ENCODE peak calls at places on chromosomes 16 and 17, in four cellular contexts. W is fibroblast of lung; B is CD8-positive, alpha-beta memory T cell; X is cardiac muscle cell. T is an unnamed sample. For H3K27me3 and H3K4me1, the result is how much of the 10 kb centered on the place peaks cover.

GRCh38 chr17:66661411-66661843 is 173.5 kb upstream of the CACNG5 start:
- DNase-seq in W (peak), X (peak), B (no peak), T (no peak)

GRCh38 chr16:12215302-12216105 is 239.0 kb downstream of the SNX29 start:
- DNase-seq in W (no peak), B (no peak), X (no peak), T (no peak)

GRCh38 chr17:60641810-60642220 is 35.8 kb upstream of the BCAS3 start:
- DNase-seq in B (peak), X (peak), W (peak), T (peak)

GRCh38 chr17:77736721-77737120 is 221.8 kb upstream of the TNRC6C start:
- DNase-seq in X (no peak), B (no peak), W (no peak), T (no peak)

GRCh38 chr17:29570521-29570920 is 2.0 kb downstream of the TP53I13 start:
- DNase-seq in W (no peak), B (peak), X (no peak), T (no peak)

GRCh38 chr16:31477220-31478216 is 5.4 kb upstream of the SLC5A2 start:
- DNase-seq in X (no peak), W (no peak), B (peak), T (peak)

GRCh38 chr17:31802502-31802901 is 56.5 kb downstream of the COPRS start:
- DNase-seq in X (no peak), W (no peak), B (no peak), T (no peak)

GRCh38 chr17:76995352-76996105 is 127.3 kb downstream of the MGAT5B start:
- DNase-seq in W (no peak), B (no peak), X (no peak), T (no peak)

GRCh38 chr16:57070986-57071540 is 21.3 kb upstream of the CPNE2 start:
- DNase-seq in B (no peak), W (no peak), X (no peak), T (no peak)

GRCh38 chr17:6671431-6671830 is 19.9 kb downstream of the C17orf100 start:
- DNase-seq in X (no peak), B (no peak), W (no peak), T (no peak)
- H3K27me3 ChIP-seq in X (under half), B (under half), W (under half), T (under half)

GRCh38 chr17:16484445-16485169 is 7.4 kb downstream of the LRRC75A start:
- DNase-seq in B (no peak), W (no peak), X (no peak), T (no peak)
- H3K4me1 ChIP-seq in B (under half), W (under half), X (half or more), T (under half)

GRCh38 chr16:3149193-3149530 is 14.3 kb downstream of the ZNF213 start:
- DNase-seq in W (no peak), X (no peak), B (no peak), T (no peak)

GRCh38 chr16:3149630-3150345 is 15.0 kb downstream of the ZNF213 start:
- DNase-seq in W (peak), B (peak), X (peak), T (peak)

GRCh38 chr16:3152273-3153076 is 17.6 kb downstream of the ZNF213 start:
- DNase-seq in X (peak), W (peak), B (peak), T (peak)

GRCh38 chr16:3152022-3152272 is 17.1 kb downstream of the ZNF213 start:
- DNase-seq in X (no peak), W (no peak), B (peak), T (no peak)

GRCh38 chr16:3150346-3151218 is 15.8 kb downstream of the ZNF213 start:
- DNase-seq in W (peak), B (peak), X (peak), T (peak)
- H3K27ac ChIP-seq in W (peak), B (peak), X (peak), T (peak)

GRCh38 chr16:1917665-1918111 is 527 bp downstream of the HS3ST6 start:
- DNase-seq in B (no peak), W (no peak), X (no peak), T (no peak)

GRCh38 chr16:1917056-1917664 is 1.1 kb downstream of the HS3ST6 start:
- DNase-seq in B (no peak), W (no peak), X (no peak), T (no peak)

GRCh38 chr16:1914759-1915387 is 3.3 kb downstream of the HS3ST6 start:
- DNase-seq in X (no peak), B (no peak), W (no peak), T (no peak)

GRCh38 chr16:1916654-1916990 is 1.6 kb downstream of the HS3ST6 start:
- DNase-seq in W (no peak), B (no peak), X (no peak), T (no peak)

DNA sequence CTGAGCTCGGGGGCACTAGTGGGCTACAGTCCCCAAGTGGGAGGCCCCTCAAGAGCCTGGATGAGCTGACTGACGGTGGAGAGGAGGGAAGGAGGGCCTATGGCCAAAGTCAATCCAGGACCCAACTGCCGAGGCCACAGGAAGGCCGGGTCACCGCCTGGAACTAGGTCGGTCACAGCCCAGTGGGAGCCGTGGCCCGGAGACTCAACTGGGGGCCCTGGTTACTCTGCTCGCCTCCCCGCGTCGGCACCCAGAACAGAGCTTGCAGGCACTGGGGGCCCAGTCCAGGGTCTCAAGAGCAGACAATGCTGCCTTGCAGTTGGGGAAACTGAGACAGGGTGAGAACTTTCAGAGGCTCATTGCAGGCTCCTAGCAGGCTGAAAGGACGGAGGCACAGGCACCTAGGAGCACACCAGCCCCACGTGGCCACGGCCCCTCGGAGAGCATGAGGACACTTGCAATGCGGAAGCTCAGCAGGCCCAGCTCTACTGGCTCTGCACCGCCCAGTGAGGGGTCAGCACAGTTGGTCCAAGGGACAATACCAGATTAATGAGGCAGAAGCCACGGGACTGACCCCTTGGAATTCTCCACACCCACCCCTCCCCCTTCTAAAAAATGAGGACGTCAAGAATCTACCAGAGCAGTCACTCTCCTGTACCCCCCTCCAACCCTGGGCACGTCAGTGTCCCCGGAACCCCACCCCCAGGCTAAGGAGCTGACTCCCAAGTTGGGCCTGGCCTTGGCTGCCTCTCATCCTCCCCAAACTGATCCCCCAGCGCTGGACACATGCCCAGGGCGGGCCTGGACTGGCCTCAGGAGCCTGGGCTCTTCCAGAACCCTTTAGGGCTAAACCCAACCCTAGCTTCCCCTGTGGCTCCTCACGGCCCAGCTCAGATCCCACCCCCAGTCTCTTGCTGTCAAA is 2.2 kb downstream of the HS3ST6 start:
- DNase-seq in W (no peak), X (no peak), B (no peak), T (no peak)
- H3K27me3 ChIP-seq in W (under half), X (half or more), B (under half), T (under half)

GRCh38 chr17:63364387-63364786 is 81.7 kb downstream of the CYB561 start:
- DNase-seq in B (no peak), X (peak), W (peak), T (no peak)
- H3K4me1 ChIP-seq in B (under half), X (under half), W (under half), T (under half)

DNA sequence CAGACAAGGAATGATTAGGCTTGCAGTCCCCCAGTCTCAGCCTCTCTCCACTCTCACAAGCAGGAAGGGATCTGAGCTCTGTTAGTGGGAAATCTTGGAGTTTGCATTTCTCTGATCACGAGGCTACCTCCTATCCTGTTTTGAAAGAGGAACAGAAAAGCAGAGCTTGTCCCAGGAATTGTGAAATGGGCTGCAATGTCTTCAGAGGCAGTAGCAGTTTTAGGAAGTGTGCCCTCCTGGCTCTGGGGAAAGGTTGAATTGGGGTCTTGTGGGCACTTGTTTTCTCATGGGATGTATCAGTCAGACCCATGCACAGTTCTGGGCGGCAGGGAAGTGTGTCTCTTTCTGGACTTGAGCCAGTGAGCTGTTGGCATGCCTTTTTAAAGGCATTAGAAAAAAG is 22.8 kb downstream of the NUP85 start:
- DNase-seq in X (no peak), B (no peak), W (no peak), T (no peak)
- H3K27ac ChIP-seq in X (no peak), B (no peak), W (no peak), T (no peak)

GRCh38 chr17:47741109-47741792 is 8.2 kb downstream of the TBX21 start:
- DNase-seq in X (no peak), W (no peak), B (no peak), T (no peak)
- H3K27me3 ChIP-seq in X (under half), W (under half), B (under half), T (under half)

GRCh38 chr17:63989622-63990345 is 8.4 kb upstream of the PRR29 start:
- DNase-seq in B (no peak), X (no peak), W (no peak), T (no peak)

GRCh38 chr17:63986842-63987615 is 11.1 kb upstream of the PRR29 start:
- DNase-seq in W (no peak), X (no peak), B (peak), T (no peak)

GRCh38 chr17:63985387-63986140 is 12.6 kb upstream of the PRR29 start:
- DNase-seq in B (no peak), X (no peak), W (no peak), T (no peak)

GRCh38 chr17:63988741-63989621 is 9.2 kb upstream of the PRR29 start:
- DNase-seq in W (no peak), X (peak), B (no peak), T (no peak)

GRCh38 chr17:63987616-63988478 is 10.3 kb upstream of the PRR29 start:
- DNase-seq in W (no peak), X (no peak), B (peak), T (no peak)
- H3K4me1 ChIP-seq in W (under half), X (under half), B (under half), T (under half)

T was measured in CD8-positive, alpha-beta T cell.